ENCODE peak calls at places on chromosomes 5 and 9, in eight cellular contexts. G is fibroblast of lung, U is Right ventricle myocardium inferior, N is activated T-helper 1 cell treated with Interleukin-2 at 50 U/mL for 16 hours, R is Calu3, S is mesothelial cell of epicardium, Y is WTC11, P is mucosa of gallbladder. D is an unnamed sample.

GRCh38 chr9:34576943-34577634 is 12.4 kb downstream of the CNTFR start:
- DNase-seq in R (no peak), U (no peak), P (peak), G (no peak), S (no peak), N (no peak), Y (peak), D (no peak)

GRCh38 chr5:135481387-135481786 is 29.2 kb upstream of the TIFAB start:
- DNase-seq in Y (no peak), N (no peak), U (no peak), R (no peak), G (no peak), S (no peak), P (no peak), D (no peak)

GRCh38 chr9:89564257-89564878 is 40.4 kb upstream of the GADD45G start:
- DNase-seq in G (no peak), P (no peak), Y (peak), U (no peak), R (peak), N (no peak), S (no peak), D (peak)

GRCh38 chr5:143354025-143354424 is 49.5 kb downstream of the NR3C1 start:
- DNase-seq in G (peak), R (no peak), U (no peak), P (no peak), Y (no peak), S (no peak), N (no peak), D (no peak)

GRCh38 chr5:91357806-91358205 is 25.3 kb downstream of the ARRDC3 start:
- DNase-seq in P (no peak), Y (no peak), S (no peak), G (no peak), R (no peak), U (no peak), N (no peak), D (no peak)

GRCh38 chr5:541888-542692 is 17.8 kb upstream of the SLC9A3 start:
- DNase-seq in N (no peak), G (no peak), Y (peak), R (no peak), U (peak), P (no peak), S (peak), D (no peak)

GRCh38 chr9:134895849-134896833 is 15.5 kb downstream of the FCN2 start:
- DNase-seq in P (peak), N (no peak), G (peak), S (no peak), Y (no peak), R (no peak), U (no peak), D (peak)

GRCh38 chr5:79795764-79796398 is 106.2 kb downstream of the CMYA5 start:
- DNase-seq in G (peak), R (peak), Y (no peak), N (no peak), S (no peak), P (peak), U (no peak), D (no peak)

GRCh38 chr5:82272957-82273356 is 5.2 kb downstream of the RPS23 start:
- DNase-seq in S (no peak), U (no peak), R (no peak), P (no peak), G (no peak), N (no peak), Y (peak), D (no peak)

GRCh38 chr5:151126199-151126645 is 31.4 kb downstream of the ANXA6 start:
- DNase-seq in N (peak), S (no peak), U (peak), Y (peak), G (peak), P (peak), R (peak), D (peak)

GRCh38 chr9:129335456-129336129 is 157.5 kb upstream of the IER5L start:
- DNase-seq in P (no peak), Y (no peak), S (no peak), U (no peak), G (peak), R (peak), N (no peak), D (no peak)

GRCh38 chr9:88777498-88778312 is 213.6 kb upstream of the S1PR3 start:
- DNase-seq in P (no peak), N (no peak), G (peak), Y (no peak), R (no peak), S (no peak), U (peak), D (no peak)

GRCh38 chr9:20524776-20525175 is 97.5 kb downstream of the MLLT3 start:
- DNase-seq in U (no peak), R (peak), G (no peak), N (no peak), S (no peak), Y (peak), P (no peak), D (no peak)

GRCh38 chr5:72452515-72453259 is 54.5 kb downstream of the ZNF366 start:
- DNase-seq in P (peak), Y (no peak), G (peak), N (no peak), U (peak), R (no peak), S (no peak), D (peak)

GRCh38 chr5:150361301-150361700 is 3.8 kb downstream of the TCOF1 start:
- DNase-seq in S (no peak), P (no peak), U (no peak), R (no peak), Y (no peak), G (no peak), N (no peak), D (no peak)

GRCh38 chr9:14097215-14097614 is 216.7 kb downstream of the NFIB start:
- DNase-seq in G (peak), R (peak), S (no peak), Y (no peak), P (no peak), N (no peak), U (no peak), D (no peak)

GRCh38 chr9:137034039-137034708 is 2.3 kb upstream of the FUT7 start:
- DNase-seq in Y (no peak), P (no peak), R (no peak), S (no peak), U (no peak), N (no peak), G (no peak), D (no peak)

GRCh38 chr9:27460225-27461023 is 63.7 kb upstream of the IFNK start:
- DNase-seq in P (peak), S (no peak), Y (no peak), U (no peak), R (no peak), N (no peak), G (no peak), D (no peak)

GRCh38 chr5:175816348-175816747 is 55.0 kb upstream of the CPLX2 start:
- DNase-seq in N (no peak), P (no peak), U (no peak), Y (no peak), G (no peak), R (no peak), S (no peak), D (no peak)

GRCh38 chr5:176438959-176439757 is 9.0 kb upstream of the FAF2 start:
- DNase-seq in S (no peak), U (no peak), P (no peak), Y (no peak), R (no peak), G (peak), N (no peak), D (peak)

GRCh38 chr5:96342581-96342980 is 90.5 kb downstream of the PCSK1 start:
- DNase-seq in Y (no peak), U (no peak), R (no peak), S (no peak), G (no peak), N (no peak), P (no peak), D (peak)

GRCh38 chr9:84304166-84304565 is 36.4 kb downstream of the SLC28A3 start:
- DNase-seq in Y (no peak), S (no peak), R (no peak), G (peak), N (no peak), P (no peak), U (no peak), D (no peak)

GRCh38 chr5:173791878-173792277 is 96.3 kb upstream of the CPEB4 start:
- DNase-seq in P (no peak), Y (no peak), R (no peak), S (no peak), U (no peak), G (no peak), N (no peak), D (no peak)

GRCh38 chr5:62281411-62281810 is 24.6 kb upstream of the KIF2A start:
- DNase-seq in R (no peak), N (no peak), U (no peak), P (no peak), Y (no peak), G (no peak), S (no peak), D (no peak)

GRCh38 chr9:95143591-95144561 is 173.6 kb downstream of the FANCC start:
- DNase-seq in G (peak), P (peak), N (no peak), U (peak), Y (no peak), R (no peak), S (no peak), D (no peak)

D was measured in RCC 7860.